ENCODE peak calls at places on chromosomes 16 and 17, in five cellular contexts. R is stomach, E is prostate gland, X is H54, N is heart left ventricle. D is an unnamed sample.

GRCh38 chr17:31404028-31404949 is 12.8 kb downstream of the RAB11FIP4 start:
- DNase-seq in R (no peak), E (no peak), X (no peak), N (no peak), D (no peak)

GRCh38 chr17:71726320-71726719 is 394.5 kb upstream of the SOX9 start:
- DNase-seq in R (no peak), E (no peak), X (no peak), N (no peak), D (no peak)

GRCh38 chr17:58344047-58344790 is 7.8 kb downstream of the SUPT4H1 start:
- DNase-seq in R (peak), E (no peak), X (no peak), N (no peak), D (no peak)

GRCh38 chr16:89175280-89176146 is 4.0 kb downstream of the CDH15 start:
- DNase-seq in R (no peak), E (no peak), X (no peak), N (no peak), D (no peak)

GRCh38 chr17:30243002-30243401 is 7.5 kb upstream of the SLC6A4 start:
- DNase-seq in R (no peak), E (no peak), X (no peak), N (no peak), D (no peak)

GRCh38 chr17:17502741-17503565 is 6.8 kb upstream of the RASD1 start:
- DNase-seq in R (no peak), E (no peak), X (no peak), N (peak), D (no peak)

GRCh38 chr16:84138824-84139627 is 6.0 kb downstream of the HSDL1 start:
- DNase-seq in R (peak), E (peak), X (no peak), N (peak), D (no peak)

GRCh38 chr16:1019934-1020305 is 38.4 kb downstream of the SOX8 start:
- DNase-seq in R (no peak), E (no peak), X (no peak), N (no peak), D (no peak)

GRCh38 chr16:200388-200787 is 20.1 kb downstream of the HBQ1 start:
- DNase-seq in R (no peak), E (no peak), X (no peak), N (no peak), D (no peak)

DNA sequence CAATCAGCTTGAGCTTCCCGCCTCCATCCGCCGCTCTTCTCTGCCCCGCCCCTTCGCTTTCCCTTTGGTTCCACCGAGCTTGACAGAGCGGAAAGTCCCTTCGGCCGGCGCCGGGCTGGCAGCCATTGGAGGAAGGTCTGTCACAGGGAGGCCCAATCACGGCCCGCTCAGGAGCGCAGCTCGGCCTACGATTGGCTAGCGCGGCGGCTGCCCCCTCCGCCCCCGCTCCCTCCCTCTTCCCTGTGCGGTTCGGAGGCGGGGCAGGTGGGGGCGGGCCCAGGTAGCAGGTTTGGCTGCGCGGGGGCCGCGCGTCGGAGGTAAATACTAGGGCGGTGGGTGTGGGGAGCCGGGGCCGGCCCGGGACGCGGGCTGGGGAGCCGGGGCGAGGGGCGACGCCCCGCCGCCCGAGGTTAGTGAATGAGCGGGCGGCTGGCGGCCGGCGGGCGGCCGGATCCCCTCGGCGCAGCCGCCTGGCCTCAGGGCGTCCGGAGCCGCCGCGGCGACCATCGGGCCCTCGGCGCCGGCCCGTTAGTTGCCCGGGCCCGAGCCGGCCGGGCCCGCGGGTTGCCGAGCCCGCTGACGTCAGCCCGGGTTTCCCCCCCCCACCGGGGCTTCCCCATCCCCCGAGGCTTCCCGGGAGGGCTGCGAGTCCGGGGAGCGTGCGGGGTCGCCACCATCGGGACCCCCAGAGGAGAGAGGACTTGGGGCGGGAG is at the start of gene CYLD:
- DNase-seq in R (peak), E (peak), X (peak), N (peak), D (peak)
- TF ChIP-seq POLR2A in R (no peak), E (peak), X (no peak), N (no peak), D (peak)

GRCh38 chr16:29809850-29810698 is 1.9 kb upstream of the PRRT2 start:
- DNase-seq in R (no peak), E (no peak), X (no peak), N (no peak), D (no peak)
- TF ChIP-seq POLR2A in R (no peak), E (no peak), X (no peak), N (no peak), D (no peak)

GRCh38 chr17:50135316-50136095 is 5.5 kb upstream of the SAMD14 start:
- DNase-seq in R (no peak), E (no peak), X (no peak), N (peak), D (no peak)
- TF ChIP-seq POLR2A in R (no peak), E (no peak), X (no peak), N (no peak), D (no peak)

DNA sequence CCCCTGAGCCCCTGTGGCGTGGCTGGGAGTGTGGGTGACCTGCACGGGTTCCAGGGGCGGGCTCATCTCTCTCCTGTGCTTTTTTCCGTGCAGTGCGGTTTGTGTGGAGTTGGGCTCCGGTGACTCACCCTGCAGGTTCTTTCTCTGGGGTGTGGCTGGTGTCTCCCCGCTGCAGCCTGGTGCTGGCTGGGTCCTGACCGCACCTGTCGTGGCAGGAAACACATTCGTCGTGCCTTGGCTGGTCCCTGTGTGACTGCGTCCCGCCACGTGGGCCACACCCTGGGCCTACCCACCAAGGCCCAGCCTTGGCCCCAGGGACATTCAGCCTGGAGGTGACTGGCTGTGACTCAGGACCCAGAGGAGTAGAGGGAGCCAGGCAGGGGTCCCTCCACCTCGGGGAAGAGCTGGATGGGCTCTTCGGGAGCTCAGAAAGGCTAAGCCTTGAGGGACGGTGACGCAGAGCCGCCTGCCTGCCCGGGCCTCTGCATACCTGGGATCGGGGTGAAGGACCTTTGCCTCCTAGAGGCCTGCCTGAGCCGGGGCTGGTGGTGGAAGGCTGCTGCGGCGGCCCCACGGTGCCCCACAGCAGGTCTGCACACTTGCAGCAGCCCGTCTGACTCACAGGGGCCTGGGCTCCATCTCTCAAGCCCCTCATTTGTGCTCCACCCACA is 7.8 kb downstream of the TRAF7 start:
- DNase-seq in R (peak), E (peak), X (peak), N (no peak), D (no peak)
- TF ChIP-seq POLR2A in R (no peak), E (no peak), X (no peak), N (no peak), D (no peak)

GRCh38 chr17:41734949-41735313 is 488 bp upstream of the HAP1 start:
- DNase-seq in R (no peak), E (no peak), X (no peak), N (no peak), D (no peak)

GRCh38 chr17:41735744-41736143 is 1.3 kb upstream of the HAP1 start:
- DNase-seq in R (no peak), E (no peak), X (no peak), N (no peak), D (no peak)

GRCh38 chr17:41731836-41732235 is 2.6 kb downstream of the HAP1 start:
- DNase-seq in R (no peak), E (no peak), X (no peak), N (no peak), D (no peak)

GRCh38 chr17:41733348-41734138 is 900 bp downstream of the HAP1 start:
- DNase-seq in R (no peak), E (no peak), X (no peak), N (no peak), D (no peak)

DNA sequence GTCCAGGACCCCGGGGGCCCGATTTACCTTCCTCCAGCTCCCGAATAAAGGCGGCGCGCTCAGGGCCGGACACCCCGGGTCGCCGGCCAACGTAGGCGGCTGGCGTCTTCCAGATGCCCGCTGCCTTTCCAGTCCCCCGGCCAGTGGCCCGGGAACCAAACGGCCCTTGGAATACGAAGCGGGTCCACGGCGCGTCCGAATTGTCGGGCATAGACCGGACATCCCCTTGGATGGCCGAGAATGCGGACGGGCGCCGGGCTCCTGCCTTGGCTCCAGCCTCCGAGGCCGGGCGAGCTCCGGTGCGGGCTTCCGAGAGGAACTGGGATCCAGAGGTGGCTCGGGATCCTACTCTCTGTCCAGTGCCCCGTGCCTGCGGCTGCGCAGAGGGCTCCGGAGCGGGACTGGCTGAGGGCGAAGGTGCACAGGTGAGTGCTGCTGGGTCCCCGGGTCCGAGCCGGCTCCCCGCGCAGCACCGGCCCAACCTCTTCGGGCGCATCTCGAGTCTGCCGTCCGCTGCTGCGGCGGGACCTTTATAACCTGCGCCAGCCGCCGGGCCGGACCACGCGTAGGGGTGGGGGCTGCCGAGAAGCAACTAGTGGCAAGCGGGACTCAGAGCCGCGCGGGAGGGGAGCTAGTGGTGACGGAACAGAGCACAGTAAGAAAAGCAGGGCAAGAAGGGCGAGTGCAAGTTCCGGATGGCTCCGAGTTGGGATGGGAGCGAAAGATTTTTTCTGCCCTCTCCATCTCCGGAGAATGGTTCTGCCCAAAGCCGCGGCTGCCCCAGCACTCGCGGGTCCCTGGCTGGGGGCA is at the start of gene HAP1:
- DNase-seq in R (peak), E (peak), X (no peak), N (no peak), D (no peak)
- TF ChIP-seq POLR2A in R (no peak), E (peak), X (peak), N (no peak), D (no peak)

GRCh38 chr17:77161953-77162352 is 21.2 kb downstream of the SEC14L1 start:
- DNase-seq in R (no peak), E (no peak), X (no peak), N (no peak), D (no peak)
- TF ChIP-seq POLR2A in R (no peak), E (no peak), X (no peak), N (no peak), D (no peak)

GRCh38 chr16:75267631-75268264 is 16.3 kb upstream of the BCAR1 start:
- DNase-seq in R (peak), E (peak), X (peak), N (peak), D (peak)

GRCh38 chr16:75264999-75265910 is 13.8 kb upstream of the BCAR1 start:
- DNase-seq in R (peak), E (peak), X (no peak), N (peak), D (peak)

GRCh38 chr16:75266738-75267630 is 15.6 kb upstream of the BCAR1 start:
- DNase-seq in R (no peak), E (no peak), X (no peak), N (no peak), D (peak)

GRCh38 chr16:75264531-75264998 is 13.1 kb upstream of the BCAR1 start:
- DNase-seq in R (no peak), E (no peak), X (no peak), N (peak), D (peak)

DNA sequence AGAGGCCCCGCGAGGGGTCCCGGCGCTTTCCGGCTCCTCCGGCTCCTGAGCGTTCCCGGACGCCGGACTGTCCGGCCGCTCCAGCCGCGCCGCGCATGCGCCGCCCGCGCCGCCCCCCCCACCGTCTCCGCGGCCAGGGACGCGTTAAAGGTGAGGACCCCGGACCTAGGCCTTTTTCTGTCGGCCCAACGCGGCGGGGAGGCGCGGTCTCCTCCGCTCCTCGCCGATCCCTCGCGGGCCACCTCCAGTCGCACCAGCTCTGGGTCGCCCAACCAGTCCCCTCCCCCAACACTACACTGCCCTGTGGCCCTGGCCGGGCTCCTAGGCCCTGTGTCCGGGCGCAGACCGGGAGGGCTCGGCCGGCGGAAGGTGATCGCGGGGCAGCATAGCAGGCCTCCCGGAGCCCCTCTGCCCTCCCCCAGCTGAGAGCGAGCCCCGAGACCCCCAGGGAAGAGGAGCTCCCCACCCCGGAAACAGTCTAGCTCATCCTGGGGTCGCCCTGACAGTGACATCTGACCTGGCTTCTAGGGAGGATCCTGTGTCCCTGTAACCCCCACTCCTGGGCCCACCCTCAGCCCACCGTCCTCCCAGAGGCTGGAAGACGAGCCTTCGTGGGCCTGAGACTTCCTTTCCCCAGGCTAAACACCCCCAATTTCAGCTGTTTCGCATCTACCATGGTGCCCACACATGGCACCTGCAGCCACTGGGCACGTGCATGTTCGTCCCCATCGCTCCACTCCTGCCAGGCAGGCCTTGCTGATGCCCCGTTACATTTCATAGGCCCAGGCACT is 14.7 kb upstream of the BCAR1 start:
- DNase-seq in R (peak), E (peak), X (peak), N (peak), D (peak)
- TF ChIP-seq POLR2A in R (no peak), E (peak), X (peak), N (no peak), D (no peak)

GRCh38 chr16:23223368-23223767 is 40.8 kb downstream of the SCNN1G start:
- DNase-seq in R (no peak), E (no peak), X (no peak), N (no peak), D (no peak)
- TF ChIP-seq POLR2A in R (no peak), E (no peak), X (no peak), N (no peak), D (no peak)

D was measured in sigmoid colon.